ENCODE peak calls at places on chromosomes 11 and 22, in nine cellular contexts. U, K, C, V, D, B, X, W and E are unnamed samples.
A peak's percentile ranks its signal among the peaks of the same experiment; 100 is the strongest.

GRCh38 chr11:94396282-94396681 is 4.9 kb downstream of the GPR83 start:
- DNase-seq in U (no peak), K (no peak), C (no peak), V (no peak), D (no peak), B (no peak), X (no peak), W (no peak), E (no peak)

GRCh38 chr11:73154178-73154577 is 12.1 kb upstream of the FCHSD2 start:
- DNase-seq in U (peak; percentile 25), K (no peak), C (no peak), V (no peak), D (no peak), B (no peak), X (no peak), W (no peak), E (no peak)

GRCh38 chr11:134328433-134328832 is 3.4 kb upstream of the GLB1L2 start:
- DNase-seq in U (no peak), K (no peak), C (no peak), V (no peak), D (no peak), B (no peak), X (no peak), W (no peak), E (no peak)

GRCh38 chr11:66680966-66681645 is 3.4 kb upstream of the RBM4B start:
- DNase-seq in U (no peak), K (no peak), C (no peak), V (no peak), D (no peak), B (no peak), X (no peak), W (no peak), E (no peak)

GRCh38 chr11:33257897-33258630 is 883 bp downstream of the HIPK3 start:
- DNase-seq in U (peak; percentile 64), K (peak; percentile 92), C (peak; percentile 97), V (peak; percentile 61), D (peak; percentile 79), B (peak; percentile 58), X (peak; percentile 63), W (peak; percentile 93), E (peak; percentile 76)

GRCh38 chr11:72573380-72573949 is 100.8 kb downstream of the PDE2A start:
- DNase-seq in U (peak; percentile 28), K (peak; percentile 41), C (no peak), V (peak; percentile 12), D (peak; percentile 71), B (peak; percentile 23), X (no peak), W (peak; percentile 71), E (peak; percentile 10)

GRCh38 chr11:76329983-76330382 is 50.9 kb downstream of the THAP12 start:
- DNase-seq in U (no peak), K (no peak), C (no peak), V (no peak), D (no peak), B (no peak), X (no peak), W (no peak), E (no peak)

GRCh38 chr11:90738799-90739198 is 516.0 kb upstream of the CHORDC1 start:
- DNase-seq in U (no peak), K (no peak), C (no peak), V (no peak), D (no peak), B (no peak), X (no peak), W (no peak), E (no peak)

GRCh38 chr11:15663778-15664218 is 549.1 kb downstream of the INSC start:
- DNase-seq in U (no peak), K (peak; percentile 25), C (peak; percentile 34), V (no peak), D (no peak), B (no peak), X (no peak), W (no peak), E (no peak)

GRCh38 chr11:95245038-95245437 is 14.0 kb upstream of the SESN3 start:
- DNase-seq in U (no peak), K (peak; percentile 87), C (no peak), V (no peak), D (no peak), B (no peak), X (no peak), W (no peak), E (no peak)

GRCh38 chr22:27637604-27638003 is 164.0 kb downstream of the MN1 start:
- DNase-seq in U (no peak), K (peak; percentile 7), C (no peak), V (no peak), D (no peak), B (no peak), X (no peak), W (peak; percentile 72), E (no peak)

GRCh38 chr11:125591659-125592304 is 870 bp upstream of the STT3A start:
- DNase-seq in U (peak; percentile 29), K (no peak), C (peak; percentile 88), V (peak; percentile 8), D (peak; percentile 45), B (no peak), X (peak; percentile 34), W (peak; percentile 32), E (peak; percentile 54)

GRCh38 chr11:19392321-19392720 is 151.6 kb upstream of the E2F8 start:
- DNase-seq in U (no peak), K (no peak), C (peak; percentile 80), V (no peak), D (no peak), B (no peak), X (no peak), W (no peak), E (no peak)

GRCh38 chr11:67178421-67178820 is 59.4 kb downstream of the KDM2A start:
- DNase-seq in U (no peak), K (no peak), C (no peak), V (no peak), D (no peak), B (no peak), X (no peak), W (no peak), E (no peak)

GRCh38 chr11:72719551-72719950 is 32.7 kb downstream of the ARAP1 start:
- DNase-seq in U (no peak), K (no peak), C (no peak), V (no peak), D (no peak), B (no peak), X (no peak), W (no peak), E (no peak)

GRCh38 chr22:45200862-45201511 is 37.3 kb downstream of the NUP50 start:
- DNase-seq in U (no peak), K (no peak), C (no peak), V (no peak), D (no peak), B (no peak), X (no peak), W (peak; percentile 75), E (no peak)

GRCh38 chr11:3107608-3108182 is 50.5 kb upstream of the CARS1 start:
- DNase-seq in U (no peak), K (no peak), C (no peak), V (no peak), D (no peak), B (no peak), X (no peak), W (no peak), E (no peak)

GRCh38 chr11:133406493-133406892 is 125.8 kb downstream of the OPCML start:
- DNase-seq in U (no peak), K (no peak), C (no peak), V (no peak), D (no peak), B (no peak), X (no peak), W (no peak), E (no peak)

GRCh38 chr22:44186737-44187136 is 6.0 kb downstream of the PARVG start:
- DNase-seq in U (no peak), K (no peak), C (no peak), V (no peak), D (no peak), B (no peak), X (no peak), W (no peak), E (no peak)

GRCh38 chr22:37330200-37331033 is 48.1 kb downstream of the CYTH4 start:
- DNase-seq in U (peak; percentile 38), K (peak; percentile 97), C (no peak), V (no peak), D (peak; percentile 74), B (peak; percentile 96), X (no peak), W (peak; percentile 86), E (peak; percentile 65)

GRCh38 chr11:104256525-104256924 is 92.6 kb upstream of the PDGFD start:
- DNase-seq in U (no peak), K (peak; percentile 17), C (no peak), V (no peak), D (no peak), B (no peak), X (no peak), W (no peak), E (no peak)

GRCh38 chr11:71930556-71931244 is 1.9 kb downstream of the RNF121 start:
- DNase-seq in U (no peak), K (no peak), C (no peak), V (no peak), D (no peak), B (no peak), X (no peak), W (no peak), E (no peak)

GRCh38 chr22:24407884-24408283 is 19.5 kb upstream of the ADORA2A start:
- DNase-seq in U (no peak), K (no peak), C (no peak), V (no peak), D (no peak), B (no peak), X (no peak), W (no peak), E (no peak)

GRCh38 chr22:24601217-24602104 is 1.5 kb upstream of the GGT1 start:
- DNase-seq in U (no peak), K (no peak), C (no peak), V (no peak), D (no peak), B (no peak), X (no peak), W (no peak), E (no peak)

GRCh38 chr11:121071456-121072236 is 29.4 kb upstream of the TECTA start:
- DNase-seq in U (no peak), K (no peak), C (no peak), V (no peak), D (no peak), B (no peak), X (no peak), W (no peak), E (no peak)

GRCh38 chr22:36544107-36544620 is 15.2 kb upstream of the EIF3D start:
- DNase-seq in U (no peak), K (no peak), C (no peak), V (no peak), D (no peak), B (no peak), X (no peak), W (no peak), E (no peak)